ENCODE peak calls at places on chromosomes 6 and 20, in four cellular contexts. M is heart left ventricle, R is Calu3, V is endothelial cell. O is an unnamed sample.

GRCh38 chr20:40323411-40323810 is 365.6 kb downstream of the MAFB start:
- DNase-seq in M (no peak), R (no peak), V (no peak), O (no peak)

GRCh38 chr20:2745936-2746635 is 53.5 kb downstream of the EBF4 start:
- DNase-seq in M (no peak), R (no peak), V (no peak), O (no peak)

GRCh38 chr20:36167826-36168634 is 13.5 kb downstream of the EPB41L1 start:
- DNase-seq in M (no peak), R (peak; percentile 36), V (no peak), O (no peak)

GRCh38 chr20:35523298-35523888 is 6.1 kb downstream of the C20orf173 start:
- DNase-seq in M (no peak), R (peak; percentile 63), V (peak; percentile 59), O (no peak)

GRCh38 chr6:43455034-43455747 is at the start of gene DLK2:
- DNase-seq in M (no peak), R (peak; percentile 49), V (peak; percentile 24), O (peak; percentile 22)

GRCh38 chr6:105993341-105993740 is 92.8 kb upstream of the PRDM1 start:
- DNase-seq in M (no peak), R (no peak), V (no peak), O (no peak)

GRCh38 chr6:85673198-85674139 is 30.8 kb upstream of the SYNCRIP start:
- DNase-seq in M (no peak), R (no peak), V (no peak), O (no peak)

GRCh38 chr6:156718647-156719394 is 58.4 kb upstream of the ARID1B start:
- DNase-seq in M (peak; percentile 27), R (no peak), V (no peak), O (peak; percentile 49)

GRCh38 chr6:27468334-27468733 is 4.6 kb downstream of the ZNF184 start:
- DNase-seq in M (no peak), R (no peak), V (no peak), O (no peak)

GRCh38 chr20:57282691-57283361 is 16.4 kb upstream of the BMP7 start:
- DNase-seq in M (no peak), R (no peak), V (no peak), O (no peak)

GRCh38 chr6:32196682-32197616 is 4.5 kb upstream of the GPSM3 start:
- DNase-seq in M (peak; percentile 61), R (peak; percentile 50), V (no peak), O (no peak)

GRCh38 chr6:26394289-26394688 is 7.8 kb upstream of the BTN3A1 start:
- DNase-seq in M (no peak), R (peak; percentile 74), V (no peak), O (peak; percentile 84)

GRCh38 chr6:112144145-112144926 is 56.9 kb downstream of the FAM229B start:
- DNase-seq in M (no peak), R (no peak), V (no peak), O (no peak)

GRCh38 chr6:130598021-130598989 is 228.9 kb upstream of the SMLR1 start:
- DNase-seq in M (no peak), R (no peak), V (no peak), O (no peak)